ENCODE peak calls at places on chromosomes 12 and 14, in ten cellular contexts. One of them, this sample, is unnamed.

GRCh38 chr14:96086574-96087077 is 47.5 kb downstream of the C14orf132 start:
- DNase-seq in heart right ventricle: no peak
- DNase-seq in CD8-positive, alpha-beta memory T cell: no peak
- DNase-seq in tibial artery: no peak
- DNase-seq in PC-3: peak; percentile 30
- DNase-seq in Panc1: no peak
- DNase-seq in prostate gland: no peak
- DNase-seq in breast epithelium: peak; percentile 47
- DNase-seq in body of pancreas: no peak
- DNase-seq in esophagus muscularis mucosa: no peak
- DNase-seq in this sample: no peak

GRCh38 chr12:105229446-105229845 is 6.5 kb downstream of the APPL2 start:
- DNase-seq in heart right ventricle: no peak
- DNase-seq in CD8-positive, alpha-beta memory T cell: no peak
- DNase-seq in tibial artery: no peak
- DNase-seq in PC-3: no peak
- DNase-seq in Panc1: no peak
- DNase-seq in prostate gland: peak; percentile 36
- DNase-seq in breast epithelium: no peak
- DNase-seq in body of pancreas: no peak
- DNase-seq in esophagus muscularis mucosa: no peak
- DNase-seq in this sample: no peak

GRCh38 chr12:57477710-57478681 is 1.7 kb downstream of the ARHGAP9 start:
- DNase-seq in heart right ventricle: no peak
- DNase-seq in CD8-positive, alpha-beta memory T cell: peak; percentile 54
- DNase-seq in tibial artery: no peak
- DNase-seq in PC-3: no peak
- DNase-seq in Panc1: no peak
- DNase-seq in prostate gland: no peak
- DNase-seq in breast epithelium: no peak
- DNase-seq in body of pancreas: no peak
- DNase-seq in esophagus muscularis mucosa: no peak
- DNase-seq in this sample: peak; percentile 51

GRCh38 chr12:3107071-3107583 is 29.9 kb downstream of the TSPAN9 start:
- DNase-seq in heart right ventricle: no peak
- DNase-seq in CD8-positive, alpha-beta memory T cell: no peak
- DNase-seq in tibial artery: no peak
- DNase-seq in PC-3: no peak
- DNase-seq in Panc1: no peak
- DNase-seq in prostate gland: no peak
- DNase-seq in breast epithelium: no peak
- DNase-seq in body of pancreas: no peak
- DNase-seq in esophagus muscularis mucosa: no peak
- DNase-seq in this sample: no peak

GRCh38 chr12:20421338-20421890 is 53.1 kb downstream of the PDE3A start:
- DNase-seq in heart right ventricle: no peak
- DNase-seq in CD8-positive, alpha-beta memory T cell: no peak
- DNase-seq in tibial artery: no peak
- DNase-seq in PC-3: no peak
- DNase-seq in Panc1: no peak
- DNase-seq in prostate gland: peak; percentile 49
- DNase-seq in breast epithelium: no peak
- DNase-seq in body of pancreas: no peak
- DNase-seq in esophagus muscularis mucosa: no peak
- DNase-seq in this sample: no peak

GRCh38 chr12:65934480-65935115 is 110.3 kb downstream of the HMGA2 start:
- DNase-seq in heart right ventricle: no peak
- DNase-seq in CD8-positive, alpha-beta memory T cell: no peak
- DNase-seq in tibial artery: no peak
- DNase-seq in PC-3: no peak
- DNase-seq in Panc1: no peak
- DNase-seq in prostate gland: no peak
- DNase-seq in breast epithelium: no peak
- DNase-seq in body of pancreas: no peak
- DNase-seq in esophagus muscularis mucosa: no peak
- DNase-seq in this sample: no peak

GRCh38 chr12:94379479-94380113 is 80.1 kb downstream of the CEP83 start:
- DNase-seq in heart right ventricle: no peak
- DNase-seq in CD8-positive, alpha-beta memory T cell: no peak
- DNase-seq in tibial artery: no peak
- DNase-seq in PC-3: no peak
- DNase-seq in Panc1: no peak
- DNase-seq in prostate gland: no peak
- DNase-seq in breast epithelium: no peak
- DNase-seq in body of pancreas: no peak
- DNase-seq in esophagus muscularis mucosa: no peak
- DNase-seq in this sample: no peak

GRCh38 chr12:106634206-106634605 is 51.4 kb downstream of the RFX4 start:
- DNase-seq in heart right ventricle: no peak
- DNase-seq in CD8-positive, alpha-beta memory T cell: no peak
- DNase-seq in tibial artery: no peak
- DNase-seq in PC-3: no peak
- DNase-seq in Panc1: no peak
- DNase-seq in prostate gland: no peak
- DNase-seq in breast epithelium: no peak
- DNase-seq in body of pancreas: no peak
- DNase-seq in esophagus muscularis mucosa: no peak
- DNase-seq in this sample: no peak

GRCh38 chr14:66003082-66003740 is 483.0 kb upstream of the CCDC196 start:
- DNase-seq in heart right ventricle: no peak
- DNase-seq in CD8-positive, alpha-beta memory T cell: no peak
- DNase-seq in tibial artery: no peak
- DNase-seq in PC-3: peak; percentile 68
- DNase-seq in Panc1: no peak
- DNase-seq in prostate gland: no peak
- DNase-seq in breast epithelium: no peak
- DNase-seq in body of pancreas: no peak
- DNase-seq in esophagus muscularis mucosa: no peak
- DNase-seq in this sample: no peak

GRCh38 chr14:74442757-74443156 is 16.7 kb upstream of the SYNDIG1L start:
- DNase-seq in heart right ventricle: no peak
- DNase-seq in CD8-positive, alpha-beta memory T cell: no peak
- DNase-seq in tibial artery: no peak
- DNase-seq in PC-3: no peak
- DNase-seq in Panc1: no peak
- DNase-seq in prostate gland: no peak
- DNase-seq in breast epithelium: no peak
- DNase-seq in body of pancreas: no peak
- DNase-seq in esophagus muscularis mucosa: no peak
- DNase-seq in this sample: no peak

GRCh38 chr14:75277796-75278421 is 719 bp upstream of the FOS start:
- DNase-seq in heart right ventricle: no peak
- DNase-seq in CD8-positive, alpha-beta memory T cell: no peak
- DNase-seq in tibial artery: no peak
- DNase-seq in PC-3: no peak
- DNase-seq in Panc1: no peak
- DNase-seq in prostate gland: no peak
- DNase-seq in breast epithelium: no peak
- DNase-seq in body of pancreas: no peak
- DNase-seq in esophagus muscularis mucosa: no peak
- DNase-seq in this sample: no peak

GRCh38 chr14:33791971-33792370 is 158.9 kb downstream of the EGLN3 start:
- DNase-seq in heart right ventricle: no peak
- DNase-seq in CD8-positive, alpha-beta memory T cell: no peak
- DNase-seq in tibial artery: no peak
- DNase-seq in PC-3: no peak
- DNase-seq in Panc1: no peak
- DNase-seq in prostate gland: no peak
- DNase-seq in breast epithelium: no peak
- DNase-seq in body of pancreas: no peak
- DNase-seq in esophagus muscularis mucosa: no peak
- DNase-seq in this sample: no peak

GRCh38 chr12:26196424-26196722 is 1.0 kb downstream of the SSPN start:
- DNase-seq in heart right ventricle: no peak
- DNase-seq in CD8-positive, alpha-beta memory T cell: no peak
- DNase-seq in tibial artery: no peak
- DNase-seq in PC-3: no peak
- DNase-seq in Panc1: no peak
- DNase-seq in prostate gland: no peak
- DNase-seq in breast epithelium: no peak
- DNase-seq in body of pancreas: no peak
- DNase-seq in esophagus muscularis mucosa: no peak
- DNase-seq in this sample: no peak

GRCh38 chr12:93273834-93274705 is 103.7 kb upstream of the NUDT4 start:
- DNase-seq in heart right ventricle: no peak
- DNase-seq in CD8-positive, alpha-beta memory T cell: no peak
- DNase-seq in tibial artery: no peak
- DNase-seq in PC-3: no peak
- DNase-seq in Panc1: no peak
- DNase-seq in prostate gland: no peak
- DNase-seq in breast epithelium: no peak
- DNase-seq in body of pancreas: no peak
- DNase-seq in esophagus muscularis mucosa: no peak
- DNase-seq in this sample: no peak

GRCh38 chr12:93279849-93280412 is 97.8 kb upstream of the NUDT4 start:
- DNase-seq in heart right ventricle: no peak
- DNase-seq in CD8-positive, alpha-beta memory T cell: no peak
- DNase-seq in tibial artery: no peak
- DNase-seq in PC-3: peak; percentile 7
- DNase-seq in Panc1: no peak
- DNase-seq in prostate gland: no peak
- DNase-seq in breast epithelium: no peak
- DNase-seq in body of pancreas: no peak
- DNase-seq in esophagus muscularis mucosa: no peak
- DNase-seq in this sample: no peak

GRCh38 chr12:93274937-93275336 is 102.8 kb upstream of the NUDT4 start:
- DNase-seq in heart right ventricle: no peak
- DNase-seq in CD8-positive, alpha-beta memory T cell: no peak
- DNase-seq in tibial artery: no peak
- DNase-seq in PC-3: no peak
- DNase-seq in Panc1: no peak
- DNase-seq in prostate gland: no peak
- DNase-seq in breast epithelium: no peak
- DNase-seq in body of pancreas: no peak
- DNase-seq in esophagus muscularis mucosa: no peak
- DNase-seq in this sample: no peak

GRCh38 chr12:93275589-93275988 is 102.1 kb upstream of the NUDT4 start:
- DNase-seq in heart right ventricle: no peak
- DNase-seq in CD8-positive, alpha-beta memory T cell: no peak
- DNase-seq in tibial artery: no peak
- DNase-seq in PC-3: no peak
- DNase-seq in Panc1: no peak
- DNase-seq in prostate gland: no peak
- DNase-seq in breast epithelium: no peak
- DNase-seq in body of pancreas: no peak
- DNase-seq in esophagus muscularis mucosa: no peak
- DNase-seq in this sample: no peak
- H3K4me1 ChIP-seq in heart right ventricle: no peaks in the 10 kb centered on the region
- H3K4me1 ChIP-seq in CD8-positive, alpha-beta memory T cell: no peaks in the 10 kb centered on the region
- H3K4me1 ChIP-seq in tibial artery: peaks cover 7% of the 10 kb centered on the region
- H3K4me1 ChIP-seq in PC-3: no peaks in the 10 kb centered on the region
- H3K4me1 ChIP-seq in Panc1: no peaks in the 10 kb centered on the region
- H3K4me1 ChIP-seq in prostate gland: no peaks in the 10 kb centered on the region
- H3K4me1 ChIP-seq in breast epithelium: no peaks in the 10 kb centered on the region
- H3K4me1 ChIP-seq in body of pancreas: no peaks in the 10 kb centered on the region
- H3K4me1 ChIP-seq in esophagus muscularis mucosa: no peaks in the 10 kb centered on the region
- H3K4me1 ChIP-seq in this sample: no peaks in the 10 kb centered on the region

GRCh38 chr14:99713972-99714371 is 29.9 kb downstream of the CYP46A1 start:
- DNase-seq in heart right ventricle: no peak
- DNase-seq in CD8-positive, alpha-beta memory T cell: no peak
- DNase-seq in tibial artery: no peak
- DNase-seq in PC-3: no peak
- DNase-seq in Panc1: no peak
- DNase-seq in prostate gland: no peak
- DNase-seq in breast epithelium: no peak
- DNase-seq in body of pancreas: no peak
- DNase-seq in esophagus muscularis mucosa: no peak
- DNase-seq in this sample: no peak
- H3K4me3 ChIP-seq in heart right ventricle: no peak overlapping the region
- H3K4me3 ChIP-seq in CD8-positive, alpha-beta memory T cell: no peak overlapping the region
- H3K4me3 ChIP-seq in tibial artery: no peak overlapping the region
- H3K4me3 ChIP-seq in PC-3: no peak overlapping the region
- H3K4me3 ChIP-seq in Panc1: no peak overlapping the region
- H3K4me3 ChIP-seq in prostate gland: no peak overlapping the region
- H3K4me3 ChIP-seq in breast epithelium: no peak overlapping the region
- H3K4me3 ChIP-seq in body of pancreas: no peak overlapping the region
- H3K4me3 ChIP-seq in esophagus muscularis mucosa: no peak overlapping the region
- H3K4me3 ChIP-seq in this sample: no peak overlapping the region

DNA sequence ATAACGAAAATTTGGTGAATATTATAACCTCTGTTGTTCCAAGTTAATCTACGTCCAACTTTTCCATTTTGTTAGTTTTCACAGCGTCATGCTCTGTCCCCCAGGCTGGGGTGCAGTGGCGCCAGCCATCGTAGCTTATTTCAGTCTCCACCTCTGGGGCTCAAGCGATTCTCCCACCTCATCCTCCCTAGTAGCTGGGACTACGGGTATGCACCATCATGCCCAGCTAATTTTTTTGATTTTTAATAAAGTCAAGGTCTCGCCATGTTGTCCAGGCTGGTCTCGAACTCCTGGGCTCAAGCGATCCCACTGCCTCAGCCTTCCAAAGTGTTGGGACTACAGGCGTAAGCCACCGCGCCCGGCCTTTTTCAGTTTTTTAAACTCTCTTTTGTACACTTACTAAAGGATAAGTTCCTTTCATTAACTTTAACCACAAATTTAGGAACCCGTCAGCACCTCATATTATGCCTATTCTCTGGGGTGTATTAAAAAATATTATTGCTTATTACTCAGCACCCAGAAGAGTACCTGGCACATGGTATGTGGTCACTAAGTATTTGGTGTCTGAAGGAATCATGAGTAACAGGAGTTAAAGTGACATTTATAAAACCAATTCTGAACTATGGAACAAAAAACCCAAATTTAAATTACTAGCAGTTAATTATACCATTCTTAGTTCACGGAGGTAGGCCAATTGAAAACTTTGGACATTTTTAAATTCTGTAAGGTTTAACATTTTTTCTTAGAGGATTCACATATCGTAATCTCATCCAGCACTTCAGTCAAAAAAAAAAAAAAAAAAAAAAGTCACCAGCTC is 925 bp upstream of the MIPOL1 start:
- DNase-seq in heart right ventricle: no peak
- DNase-seq in CD8-positive, alpha-beta memory T cell: no peak
- DNase-seq in tibial artery: no peak
- DNase-seq in PC-3: peak; percentile 26
- DNase-seq in Panc1: no peak
- DNase-seq in prostate gland: no peak
- DNase-seq in breast epithelium: no peak
- DNase-seq in body of pancreas: no peak
- DNase-seq in esophagus muscularis mucosa: no peak
- DNase-seq in this sample: no peak
- H3K27ac ChIP-seq in heart right ventricle: peak overlapping the region; percentile 70
- H3K27ac ChIP-seq in CD8-positive, alpha-beta memory T cell: peak overlapping the region; percentile 72
- H3K27ac ChIP-seq in tibial artery: peak overlapping the region; percentile 84
- H3K27ac ChIP-seq in PC-3: peak overlapping the region; percentile 81
- H3K27ac ChIP-seq in Panc1: peak overlapping the region; percentile 95
- H3K27ac ChIP-seq in prostate gland: peak overlapping the region; percentile 93
- H3K27ac ChIP-seq in breast epithelium: peak overlapping the region; percentile 93
- H3K27ac ChIP-seq in body of pancreas: no peak overlapping the region
- H3K27ac ChIP-seq in esophagus muscularis mucosa: peak overlapping the region; percentile 89
- H3K27ac ChIP-seq in this sample: peak overlapping the region; percentile 85

DNA sequence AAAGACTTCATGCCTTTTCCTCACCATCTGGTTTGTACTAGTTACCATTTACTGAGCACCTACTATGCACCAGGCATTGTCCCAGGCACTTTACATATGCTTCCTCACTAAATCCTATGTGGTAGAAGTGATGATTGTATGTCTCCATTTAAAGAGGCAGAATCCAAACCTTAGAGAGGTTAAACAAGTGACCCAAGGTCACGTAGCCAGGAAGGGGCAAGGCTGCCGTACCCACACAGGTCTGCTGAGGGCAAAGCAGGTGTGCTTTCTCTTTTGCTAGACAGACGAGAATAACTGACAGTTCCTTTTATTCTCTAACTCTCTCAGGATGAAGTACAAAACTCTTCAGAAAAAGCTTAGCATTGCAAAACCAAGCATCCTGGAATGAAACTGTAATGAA is 235.2 kb upstream of the SRRM4 start:
- DNase-seq in heart right ventricle: no peak
- DNase-seq in CD8-positive, alpha-beta memory T cell: no peak
- DNase-seq in tibial artery: no peak
- DNase-seq in PC-3: no peak
- DNase-seq in Panc1: no peak
- DNase-seq in prostate gland: no peak
- DNase-seq in breast epithelium: no peak
- DNase-seq in body of pancreas: no peak
- DNase-seq in esophagus muscularis mucosa: no peak
- DNase-seq in this sample: no peak
- H3K4me1 ChIP-seq in heart right ventricle: no peaks in the 10 kb centered on the region
- H3K4me1 ChIP-seq in CD8-positive, alpha-beta memory T cell: no peaks in the 10 kb centered on the region
- H3K4me1 ChIP-seq in tibial artery: no peaks in the 10 kb centered on the region
- H3K4me1 ChIP-seq in PC-3: no peaks in the 10 kb centered on the region
- H3K4me1 ChIP-seq in Panc1: no peaks in the 10 kb centered on the region
- H3K4me1 ChIP-seq in prostate gland: no peaks in the 10 kb centered on the region
- H3K4me1 ChIP-seq in breast epithelium: no peaks in the 10 kb centered on the region
- H3K4me1 ChIP-seq in body of pancreas: no peaks in the 10 kb centered on the region
- H3K4me1 ChIP-seq in esophagus muscularis mucosa: no peaks in the 10 kb centered on the region
- H3K4me1 ChIP-seq in this sample: no peaks in the 10 kb centered on the region

This sample was measured in Peyer's patch.